ENCODE peak calls at places on chromosomes 16 and 17, in seven cellular contexts. T, U, Y, C, J, N and W are unnamed samples. For H3K27me3, the result is how much of the 10 kb centered on the place peaks cover.

GRCh38 chr17:76473541-76473985 is 6.2 kb downstream of the AANAT start:
- DNase-seq in T (no peak), U (peak), Y (no peak), C (no peak), J (no peak), N (peak), W (peak)

GRCh38 chr17:40124279-40125141 is 2.7 kb downstream of the MSL1 start:
- DNase-seq in T (no peak), U (no peak), Y (no peak), C (no peak), J (peak), N (peak), W (no peak)

GRCh38 chr17:2090210-2090641 is 35.3 kb downstream of the HIC1 start:
- DNase-seq in T (no peak), U (no peak), Y (no peak), C (no peak), J (no peak), N (no peak), W (no peak)

GRCh38 chr16:27495191-27495590 is 54.5 kb downstream of the GTF3C1 start:
- DNase-seq in T (no peak), U (no peak), Y (no peak), C (no peak), J (no peak), N (peak), W (no peak)

GRCh38 chr16:74603848-74604247 is 3.1 kb downstream of the GLG1 start:
- DNase-seq in T (no peak), U (no peak), Y (no peak), C (no peak), J (peak), N (peak), W (no peak)

GRCh38 chr17:80805032-80805751 is 186.4 kb upstream of the CHMP6 start:
- DNase-seq in T (no peak), U (no peak), Y (no peak), C (no peak), J (no peak), N (no peak), W (no peak)

GRCh38 chr17:27800522-27800921 is at the start of gene NOS2:
- DNase-seq in T (peak), U (no peak), Y (no peak), C (no peak), J (no peak), N (no peak), W (no peak)

GRCh38 chr16:8931864-8932263 is 31.8 kb downstream of the USP7 start:
- DNase-seq in T (peak), U (no peak), Y (no peak), C (peak), J (peak), N (peak), W (peak)

GRCh38 chr17:59431606-59432005 is 100.2 kb downstream of the YPEL2 start:
- DNase-seq in T (no peak), U (no peak), Y (no peak), C (no peak), J (no peak), N (no peak), W (no peak)

GRCh38 chr16:58426960-58427359 is 34.7 kb downstream of the GINS3 start:
- DNase-seq in T (no peak), U (no peak), Y (no peak), C (no peak), J (no peak), N (no peak), W (no peak)

GRCh38 chr17:50686494-50687199 is 21.1 kb downstream of the ANKRD40 start:
- DNase-seq in T (peak), U (no peak), Y (peak), C (no peak), J (peak), N (peak), W (no peak)

GRCh38 chr16:24508614-24509013 is 30.8 kb upstream of the RBBP6 start:
- DNase-seq in T (peak), U (no peak), Y (no peak), C (no peak), J (no peak), N (peak), W (no peak)

DNA sequence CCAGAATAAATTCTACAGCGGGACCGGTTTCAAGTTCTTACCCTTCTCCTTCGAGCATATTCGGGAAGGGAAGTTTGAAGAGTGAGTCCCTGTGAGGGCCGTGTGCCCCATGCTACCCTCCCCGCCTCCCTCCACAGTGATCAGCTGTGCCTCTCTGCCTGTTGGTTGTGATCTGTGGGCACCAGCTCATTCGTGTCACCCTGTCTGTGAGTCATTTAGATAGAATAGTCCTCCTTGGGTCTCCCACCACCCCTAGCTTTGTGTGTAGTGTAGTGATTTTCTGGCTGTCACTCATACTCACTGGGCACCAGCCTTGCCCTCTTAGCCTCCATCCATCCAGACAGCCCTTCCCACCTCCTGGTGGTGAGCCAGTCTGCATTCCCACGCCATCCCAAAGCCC is 15.0 kb upstream of the NAGLU start:
- DNase-seq in T (no peak), U (no peak), Y (no peak), C (no peak), J (no peak), N (peak), W (no peak)
- H2AFZ ChIP-seq in T (no peak), U (no peak), Y (no peak), C (no peak), J (no peak), N (no peak), W (no peak)

GRCh38 chr17:34153988-34154387 is 101.1 kb upstream of the CCL2 start:
- DNase-seq in T (no peak), U (no peak), Y (no peak), C (no peak), J (no peak), N (no peak), W (no peak)
- H3K27me3 ChIP-seq in T (half or more), U (under half), Y (under half), C (under half), J (under half), N (under half), W (under half)

GRCh38 chr16:53754938-53755910 is 51.3 kb downstream of the FTO start:
- DNase-seq in T (peak), U (no peak), Y (no peak), C (no peak), J (peak), N (peak), W (no peak)

GRCh38 chr16:53753431-53753830 is 49.5 kb downstream of the FTO start:
- DNase-seq in T (no peak), U (no peak), Y (no peak), C (no peak), J (no peak), N (no peak), W (no peak)

GRCh38 chr16:53757971-53758609 is 54.1 kb downstream of the FTO start:
- DNase-seq in T (no peak), U (no peak), Y (no peak), C (no peak), J (no peak), N (no peak), W (no peak)

GRCh38 chr16:53752566-53752965 is 48.6 kb downstream of the FTO start:
- DNase-seq in T (no peak), U (no peak), Y (no peak), C (no peak), J (no peak), N (no peak), W (no peak)

GRCh38 chr16:53756329-53756996 is 52.5 kb downstream of the FTO start:
- DNase-seq in T (no peak), U (no peak), Y (no peak), C (no peak), J (peak), N (no peak), W (peak)
- TF ChIP-seq EZH2phosphoT487 in T (no peak), U (no peak), Y (no peak), C (no peak), J (no peak), N (no peak), W (no peak)

DNA sequence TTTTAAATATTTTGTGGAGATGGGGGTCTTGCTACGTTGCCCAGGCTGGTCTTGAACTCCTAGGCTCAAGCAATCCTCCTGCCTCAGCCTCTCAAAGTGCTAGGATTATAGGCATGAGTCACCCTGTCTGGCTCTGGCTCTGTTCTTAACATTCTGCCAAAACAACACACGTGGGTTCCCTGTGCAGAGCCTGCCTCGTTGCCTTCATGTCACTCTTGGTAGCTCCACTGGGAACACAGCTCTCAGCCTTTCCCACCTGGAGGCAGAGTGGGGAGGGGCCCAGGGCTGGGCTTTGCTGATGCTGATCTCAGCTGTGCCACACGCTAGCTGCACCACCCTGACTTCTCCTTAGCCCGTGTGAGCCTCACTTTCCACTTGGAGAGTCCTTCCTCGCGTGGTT is 19.3 kb downstream of the CRISPLD2 start:
- DNase-seq in T (no peak), U (peak), Y (peak), C (no peak), J (peak), N (peak), W (no peak)
- H2AFZ ChIP-seq in T (no peak), U (no peak), Y (no peak), C (no peak), J (no peak), N (no peak), W (no peak)

DNA sequence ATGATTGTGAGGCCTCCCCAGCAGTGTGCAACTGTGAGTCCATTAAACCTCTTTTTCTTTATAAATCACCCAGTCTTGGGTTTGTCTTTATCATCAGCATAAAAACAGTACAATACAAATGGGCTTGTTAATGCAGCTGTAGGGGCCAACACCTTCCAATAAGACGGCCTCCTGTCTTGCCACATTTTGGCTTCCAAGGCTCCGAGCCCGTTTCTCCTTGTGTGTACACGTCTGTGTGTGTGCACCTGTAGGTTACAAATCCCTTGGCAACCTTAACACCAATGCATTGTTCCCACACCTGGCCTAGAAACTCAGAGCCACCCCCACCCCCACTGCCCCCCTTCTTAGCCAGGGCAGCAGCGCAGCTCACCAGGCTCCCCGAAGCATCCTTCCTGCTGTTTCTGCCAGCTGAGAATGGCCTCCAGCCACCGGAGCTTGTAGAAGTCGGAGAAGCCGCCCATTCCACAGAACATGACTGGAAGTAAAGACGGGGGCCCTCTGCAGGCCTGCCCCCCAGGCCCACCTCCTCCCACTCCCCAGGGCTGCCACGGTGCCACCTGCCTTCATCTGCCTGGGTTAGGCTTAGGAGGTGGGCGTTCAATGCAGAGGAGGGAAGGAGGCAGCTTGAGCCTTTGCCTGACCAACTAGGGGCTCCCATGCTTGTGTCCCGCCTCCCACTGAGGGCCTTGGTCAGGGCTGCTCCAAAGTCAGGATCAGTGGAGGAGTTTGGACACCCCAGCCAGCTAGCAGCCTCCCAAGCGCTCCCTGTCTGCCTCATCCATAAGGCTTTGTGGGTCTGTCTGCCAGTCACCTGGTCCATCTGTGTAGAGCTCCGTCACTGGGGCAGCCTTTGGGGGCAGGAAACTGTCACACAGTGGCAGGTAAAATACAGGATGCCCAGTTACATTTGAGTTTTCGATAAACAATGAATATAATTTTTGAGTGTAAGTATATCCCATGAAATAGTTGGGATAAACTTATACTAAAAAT is 10.6 kb downstream of the C16orf89 start:
- DNase-seq in T (no peak), U (no peak), Y (no peak), C (no peak), J (no peak), N (no peak), W (no peak)
- H3K27me3 ChIP-seq in T (under half), U (under half), Y (under half), C (under half), J (under half), N (under half), W (under half)

GRCh38 chr17:29433551-29433950 is 43.4 kb downstream of the TAOK1 start:
- DNase-seq in T (peak), U (no peak), Y (no peak), C (no peak), J (no peak), N (peak), W (no peak)
- TF ChIP-seq EZH2phosphoT487 in T (no peak), U (no peak), Y (no peak), C (no peak), J (no peak), N (no peak), W (no peak)

GRCh38 chr17:48611213-48611612 is 396 bp upstream of the HOXB7 start:
- DNase-seq in T (no peak), U (no peak), Y (no peak), C (no peak), J (no peak), N (peak), W (no peak)

GRCh38 chr17:48612854-48613691 is 2.0 kb downstream of the HOXB8 start:
- DNase-seq in T (peak), U (peak), Y (no peak), C (no peak), J (no peak), N (peak), W (peak)

GRCh38 chr17:48613862-48614694 is 1.0 kb downstream of the HOXB8 start:
- DNase-seq in T (no peak), U (no peak), Y (no peak), C (no peak), J (no peak), N (peak), W (peak)

GRCh38 chr17:48611681-48612455 is 1.1 kb upstream of the HOXB7 start:
- DNase-seq in T (no peak), U (no peak), Y (no peak), C (no peak), J (no peak), N (peak), W (peak)

DNA sequence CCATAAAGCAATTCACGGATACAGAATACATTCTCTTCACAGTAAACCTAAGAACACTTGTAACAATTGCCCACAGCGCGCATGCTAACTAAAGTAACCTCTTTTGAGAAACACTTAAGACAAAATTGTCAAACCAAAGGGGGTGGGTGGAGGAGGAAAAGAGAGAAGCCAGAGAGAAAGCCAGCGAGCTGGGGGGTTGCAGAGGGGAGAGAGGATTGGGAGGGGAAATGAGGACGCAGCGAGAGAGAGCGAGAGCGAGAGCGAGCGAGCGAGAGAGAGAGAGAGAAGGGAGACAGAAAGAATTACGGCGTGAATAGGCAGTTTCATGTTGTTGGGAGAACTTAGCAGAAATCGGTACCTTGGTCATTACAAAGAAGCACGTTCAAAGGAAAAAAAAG is 1.6 kb upstream of the HOXB7 start:
- DNase-seq in T (no peak), U (no peak), Y (no peak), C (no peak), J (no peak), N (peak), W (no peak)
- H2AFZ ChIP-seq in T (peak), U (no peak), Y (peak), C (peak), J (no peak), N (peak), W (no peak)

GRCh38 chr17:79741401-79741750 is 10.6 kb downstream of the ENPP7 start:
- DNase-seq in T (no peak), U (no peak), Y (no peak), C (no peak), J (no peak), N (no peak), W (no peak)
- H3K27me3 ChIP-seq in T (under half), U (under half), Y (under half), C (half or more), J (under half), N (under half), W (half or more)

GRCh38 chr16:89277641-89278341 is 60.3 kb downstream of the ZNF778 start:
- DNase-seq in T (no peak), U (no peak), Y (no peak), C (no peak), J (no peak), N (no peak), W (no peak)
- TF ChIP-seq EZH2phosphoT487 in T (no peak), U (no peak), Y (no peak), C (no peak), J (no peak), N (no peak), W (no peak)